ENCODE peak calls at places on chromosomes 1 and 21, in seven cellular contexts. M is GM12892; V is stimulated activated CD4-positive, alpha-beta T cell treated with anti-CD3 and anti-CD28 coated beads, Interleukin-15, amount 100 ng/mL, for 1 hour; S is transverse colon; Y is anterior cingulate cortex; W is A172; I is IMR-90. X is an unnamed sample.

GRCh38 chr1:28580706-28581530 is 11.1 kb upstream of the RAB42 start:
- DNase-seq in M (no peak), V (peak), S (peak), Y (no peak), W (no peak), I (peak), X (peak)

GRCh38 chr1:96995351-96995750 is 273.8 kb downstream of the PTBP2 start:
- DNase-seq in M (no peak), V (no peak), S (no peak), Y (no peak), W (no peak), I (no peak), X (no peak)

GRCh38 chr1:20964540-20965484 is 177.7 kb upstream of the HP1BP3 start:
- DNase-seq in M (peak), V (no peak), S (peak), Y (no peak), W (peak), I (no peak), X (no peak)

GRCh38 chr1:31507221-31507620 is 69.1 kb upstream of the TINAGL1 start:
- DNase-seq in M (no peak), V (no peak), S (no peak), Y (no peak), W (no peak), I (no peak), X (no peak)

GRCh38 chr1:6962956-6963915 is 178.0 kb downstream of the CAMTA1 start:
- DNase-seq in M (no peak), V (peak), S (peak), Y (no peak), W (peak), I (no peak), X (no peak)

GRCh38 chr21:33403128-33403785 is at the start of gene IFNGR2:
- DNase-seq in M (peak), V (peak), S (peak), Y (no peak), W (no peak), I (no peak), X (no peak)

GRCh38 chr1:114063544-114063943 is 84.3 kb downstream of the OLFML3 start:
- DNase-seq in M (no peak), V (no peak), S (no peak), Y (no peak), W (no peak), I (no peak), X (no peak)

GRCh38 chr1:213269829-213270228 is 218.8 kb downstream of the RPS6KC1 start:
- DNase-seq in M (no peak), V (no peak), S (no peak), Y (no peak), W (no peak), I (no peak), X (no peak)

GRCh38 chr1:89600792-89601191 is 32.1 kb upstream of the LRRC8C start:
- DNase-seq in M (no peak), V (no peak), S (no peak), Y (no peak), W (no peak), I (no peak), X (no peak)

GRCh38 chr1:183209533-183210158 is 23.6 kb downstream of the LAMC2 start:
- DNase-seq in M (no peak), V (no peak), S (no peak), Y (no peak), W (peak), I (peak), X (peak)

GRCh38 chr21:26007911-26008579 is 162.5 kb downstream of the APP start:
- DNase-seq in M (no peak), V (no peak), S (no peak), Y (no peak), W (no peak), I (peak), X (peak)

GRCh38 chr1:225962440-225962975 is 21.5 kb upstream of the LEFTY2 start:
- DNase-seq in M (peak), V (peak), S (peak), Y (no peak), W (no peak), I (no peak), X (no peak)

GRCh38 chr1:203800001-203800400 is 4.6 kb downstream of the ZBED6 start:
- DNase-seq in M (no peak), V (no peak), S (no peak), Y (no peak), W (no peak), I (no peak), X (no peak)

GRCh38 chr1:32903991-32904776 is 3.0 kb upstream of the TMEM54 start:
- DNase-seq in M (no peak), V (no peak), S (peak), Y (no peak), W (no peak), I (no peak), X (no peak)

X was measured in cardiac fibroblast.